ENCODE peak calls at places on chromosome 1, in eight cellular contexts. E is neural progenitor cell, D is thoracic aorta, S is cardiac muscle cell, X is tibial nerve, M is heart right ventricle, J is HCT116, K is endothelial cell of umbilical vein. G is an unnamed sample.

GRCh38 chr1:230222678-230223077 is 155.6 kb downstream of the GALNT2 start:
- DNase-seq in E (no peak), D (no peak), S (no peak), X (no peak), M (no peak), J (no peak), K (no peak), G (no peak)

GRCh38 chr1:86991549-86992186 is 77.2 kb downstream of the HS2ST1 start:
- DNase-seq in E (peak; percentile 59), D (no peak), S (no peak), X (no peak), M (no peak), J (no peak), K (no peak), G (no peak)

GRCh38 chr1:218481116-218481775 is 136.1 kb downstream of the TGFB2 start:
- DNase-seq in E (no peak), D (no peak), S (no peak), X (no peak), M (no peak), J (no peak), K (peak; percentile 45), G (no peak)

GRCh38 chr1:234398849-234399381 is 25.7 kb downstream of the COA6 start:
- DNase-seq in E (no peak), D (no peak), S (no peak), X (no peak), M (no peak), J (no peak), K (no peak), G (no peak)

GRCh38 chr1:214569357-214570004 is 18.1 kb upstream of the PTPN14 start:
- DNase-seq in E (no peak), D (no peak), S (no peak), X (no peak), M (no peak), J (no peak), K (peak; percentile 39), G (no peak)

GRCh38 chr1:153646672-153647374 is 11.7 kb upstream of the SNAPIN start:
- DNase-seq in E (no peak), D (no peak), S (no peak), X (no peak), M (no peak), J (no peak), K (no peak), G (no peak)

GRCh38 chr1:31879981-31880608 is 58.1 kb downstream of the PTP4A2 start:
- DNase-seq in E (no peak), D (no peak), S (no peak), X (no peak), M (no peak), J (no peak), K (no peak), G (no peak)

GRCh38 chr1:185567006-185567405 is 167.2 kb upstream of the HMCN1 start:
- DNase-seq in E (no peak), D (no peak), S (no peak), X (no peak), M (no peak), J (peak; percentile 13), K (peak; percentile 87), G (no peak)

GRCh38 chr1:20233394-20233793 is 47.1 kb upstream of the PLA2G2C start:
- DNase-seq in E (peak; percentile 29), D (no peak), S (no peak), X (no peak), M (no peak), J (peak; percentile 21), K (peak; percentile 37), G (no peak)

GRCh38 chr1:47963568-47963973 is 33.6 kb downstream of the TRABD2B start:
- DNase-seq in E (no peak), D (peak; percentile 9), S (no peak), X (peak; percentile 44), M (no peak), J (no peak), K (no peak), G (no peak)

GRCh38 chr1:61480273-61480672 is 244.7 kb downstream of the TM2D1 start:
- DNase-seq in E (no peak), D (no peak), S (no peak), X (no peak), M (no peak), J (no peak), K (no peak), G (no peak)

GRCh38 chr1:192024881-192025280 is 133.4 kb upstream of the RGS18 start:
- DNase-seq in E (no peak), D (no peak), S (no peak), X (no peak), M (no peak), J (no peak), K (no peak), G (no peak)

GRCh38 chr1:161998811-161999210 is 24.9 kb downstream of the OLFML2B start:
- DNase-seq in E (no peak), D (no peak), S (no peak), X (no peak), M (no peak), J (no peak), K (no peak), G (no peak)

GRCh38 chr1:59481915-59482505 is 185.1 kb downstream of the FGGY start:
- DNase-seq in E (no peak), D (no peak), S (no peak), X (no peak), M (no peak), J (no peak), K (no peak), G (no peak)

GRCh38 chr1:19436716-19437476 is 48.4 kb downstream of the CAPZB start:
- DNase-seq in E (no peak), D (no peak), S (no peak), X (peak; percentile 91), M (peak; percentile 59), J (no peak), K (peak; percentile 84), G (no peak)

GRCh38 chr1:107622975-107623374 is 342.0 kb downstream of the VAV3 start:
- DNase-seq in E (no peak), D (no peak), S (no peak), X (no peak), M (no peak), J (no peak), K (no peak), G (no peak)

GRCh38 chr1:39238476-39238875 is 34.0 kb downstream of the MACF1 start:
- DNase-seq in E (no peak), D (no peak), S (peak; percentile 59), X (no peak), M (no peak), J (no peak), K (peak; percentile 71), G (no peak)

GRCh38 chr1:92877792-92878191 is 46.0 kb downstream of the RPL5 start:
- DNase-seq in E (no peak), D (no peak), S (no peak), X (no peak), M (no peak), J (no peak), K (no peak), G (no peak)

GRCh38 chr1:95018602-95019369 is 54.0 kb downstream of the ALG14 start:
- DNase-seq in E (no peak), D (no peak), S (no peak), X (no peak), M (no peak), J (no peak), K (peak; percentile 36), G (no peak)

GRCh38 chr1:30879940-30880339 is 28.6 kb downstream of the SDC3 start:
- DNase-seq in E (peak; percentile 69), D (no peak), S (no peak), X (no peak), M (no peak), J (no peak), K (no peak), G (no peak)
- H3K4me1 ChIP-seq in E (peaks cover 18% of the 10 kb centered on the region), D (peaks cover 70% of the 10 kb centered on the region), S (no peaks in the 10 kb centered on the region), X (no peaks in the 10 kb centered on the region), M (peaks cover 32% of the 10 kb centered on the region), J (no peaks in the 10 kb centered on the region), K (peaks cover 3% of the 10 kb centered on the region), G (no peaks in the 10 kb centered on the region)

DNA sequence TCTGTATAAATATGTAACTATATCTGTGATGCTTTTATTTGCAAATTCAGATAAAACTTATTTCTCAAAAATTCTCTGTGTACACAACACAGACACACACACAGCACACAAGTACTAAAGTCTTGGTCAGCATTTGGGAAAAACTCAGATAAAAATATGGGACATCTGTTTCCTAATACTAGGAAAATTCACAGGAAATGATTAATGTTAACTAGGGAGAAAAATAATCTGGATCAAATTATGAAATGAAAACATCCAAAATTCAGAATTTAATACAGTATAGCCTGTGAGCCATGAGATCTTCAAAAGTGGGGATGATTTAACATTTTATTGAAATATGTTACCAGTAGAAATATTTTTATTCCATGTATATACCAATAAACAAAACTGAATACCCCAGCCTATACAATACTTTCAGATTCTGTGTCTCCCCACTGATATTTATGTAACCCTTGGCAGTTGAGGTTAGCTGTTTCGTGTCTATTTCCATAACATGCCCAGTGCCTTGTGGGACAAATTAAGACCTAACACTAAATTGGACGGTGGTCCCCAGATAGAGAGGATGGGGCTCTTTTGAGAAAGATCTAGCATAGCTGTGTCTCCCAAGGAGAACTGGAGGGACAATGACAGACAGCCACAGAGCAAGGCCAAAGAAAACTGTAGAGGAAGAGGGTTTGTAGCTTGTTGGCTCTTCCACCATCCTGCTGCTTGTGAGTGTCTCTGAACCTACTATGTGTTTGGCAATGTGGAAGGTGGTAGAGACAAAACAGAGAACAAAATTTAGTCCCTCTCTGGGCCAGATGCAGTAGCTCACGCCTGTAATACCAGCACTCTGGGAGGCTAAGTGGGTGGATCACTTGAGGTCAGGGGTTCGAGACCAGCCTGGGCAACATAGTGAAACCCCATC is 47.2 kb downstream of the GNG12 start:
- DNase-seq in E (no peak), D (no peak), S (no peak), X (no peak), M (no peak), J (no peak), K (peak; percentile 84), G (no peak)
- H3K27me3 ChIP-seq in E (no peaks in the 10 kb centered on the region), D (no peaks in the 10 kb centered on the region), S (no peaks in the 10 kb centered on the region), X (no peaks in the 10 kb centered on the region), M (no peaks in the 10 kb centered on the region), J (no peaks in the 10 kb centered on the region), K (no peaks in the 10 kb centered on the region), G (no peaks in the 10 kb centered on the region)

DNA sequence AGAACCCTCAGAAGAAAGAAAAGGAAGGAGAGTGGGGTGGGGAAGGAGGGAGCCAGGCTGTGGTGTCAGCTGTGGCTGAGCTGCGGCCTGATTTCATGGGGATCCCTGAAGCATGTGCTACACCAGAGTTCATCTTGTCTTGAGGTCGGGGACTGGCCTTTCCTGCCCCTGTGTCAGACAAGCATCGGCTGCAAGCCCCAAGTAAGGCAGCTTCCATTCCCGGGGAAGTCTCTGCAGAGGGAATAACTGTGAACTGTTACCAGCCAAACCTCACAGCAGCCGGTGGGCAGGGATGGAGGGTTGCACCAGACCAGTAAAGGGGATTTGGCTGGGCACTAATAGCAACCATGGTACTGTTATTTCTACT is 35.7 kb upstream of the BTG2 start:
- DNase-seq in E (no peak), D (no peak), S (no peak), X (no peak), M (no peak), J (no peak), K (no peak), G (no peak)
- TF ChIP-seq CTCF in E (no peak), D (no peak), S (no peak), X (no peak), M (no peak), J (no peak), K (no peak), G (no peak)

GRCh38 chr1:221689138-221689537 is 52.8 kb downstream of the DUSP10 start:
- DNase-seq in E (no peak), D (no peak), S (no peak), X (no peak), M (no peak), J (no peak), K (no peak), G (no peak)
- H3K4me1 ChIP-seq in E (no peaks in the 10 kb centered on the region), D (no peaks in the 10 kb centered on the region), S (peaks cover 18% of the 10 kb centered on the region), X (no peaks in the 10 kb centered on the region), M (peaks cover 3% of the 10 kb centered on the region), J (no peaks in the 10 kb centered on the region), K (no peaks in the 10 kb centered on the region), G (no peaks in the 10 kb centered on the region)